ENCODE peak calls at places on chromosomes 13 and 19, in six cellular contexts. One of them, this sample, is unnamed.

GRCh38 chr13:112928958-112929777 is 39.8 kb upstream of the MCF2L start:
- DNase-seq in K562: no peak
- DNase-seq in heart left ventricle: no peak
- DNase-seq in ovary: no peak
- DNase-seq in GM12878: no peak
- DNase-seq in A549: no peak
- DNase-seq in this sample: no peak

GRCh38 chr13:109737606-109738005 is 48.8 kb downstream of the IRS2 start:
- DNase-seq in K562: no peak
- DNase-seq in heart left ventricle: no peak
- DNase-seq in ovary: no peak
- DNase-seq in A549: no peak
- DNase-seq in GM12878: no peak
- DNase-seq in this sample: no peak

GRCh38 chr13:42660367-42660965 is 86.5 kb downstream of the TNFSF11 start:
- DNase-seq in GM12878: no peak
- DNase-seq in heart left ventricle: no peak
- DNase-seq in ovary: no peak
- DNase-seq in K562: no peak
- DNase-seq in A549: no peak
- DNase-seq in this sample: no peak

GRCh38 chr13:60654405-60654804 is 257.4 kb downstream of the TDRD3 start:
- DNase-seq in K562: no peak
- DNase-seq in GM12878: no peak
- DNase-seq in heart left ventricle: peak
- DNase-seq in ovary: no peak
- DNase-seq in A549: peak
- DNase-seq in this sample: no peak

GRCh38 chr19:48501961-48502719 is 9.5 kb downstream of the LMTK3 start:
- DNase-seq in ovary: no peak
- DNase-seq in A549: peak
- DNase-seq in GM12878: peak
- DNase-seq in heart left ventricle: no peak
- DNase-seq in K562: peak
- DNase-seq in this sample: no peak

GRCh38 chr19:29506619-29506911 is 19.2 kb upstream of the VSTM2B start:
- DNase-seq in ovary: no peak
- DNase-seq in GM12878: no peak
- DNase-seq in heart left ventricle: no peak
- DNase-seq in K562: no peak
- DNase-seq in A549: no peak
- DNase-seq in this sample: no peak

GRCh38 chr13:19952850-19953249 is 5.7 kb upstream of the ZMYM2 start:
- DNase-seq in ovary: no peak
- DNase-seq in heart left ventricle: no peak
- DNase-seq in GM12878: no peak
- DNase-seq in A549: no peak
- DNase-seq in K562: no peak
- DNase-seq in this sample: peak

GRCh38 chr13:38900188-38900587 is 90.4 kb downstream of the STOML3 start:
- DNase-seq in GM12878: no peak
- DNase-seq in heart left ventricle: no peak
- DNase-seq in ovary: no peak
- DNase-seq in K562: no peak
- DNase-seq in A549: no peak
- DNase-seq in this sample: no peak

GRCh38 chr13:35979378-35979911 is 151.7 kb downstream of the DCLK1 start:
- DNase-seq in ovary: peak
- DNase-seq in heart left ventricle: peak
- DNase-seq in GM12878: no peak
- DNase-seq in A549: no peak
- DNase-seq in K562: no peak
- DNase-seq in this sample: no peak

GRCh38 chr13:92260363-92260762 is 861.9 kb downstream of the GPC5 start:
- DNase-seq in K562: no peak
- DNase-seq in GM12878: no peak
- DNase-seq in A549: no peak
- DNase-seq in heart left ventricle: no peak
- DNase-seq in ovary: no peak
- DNase-seq in this sample: no peak

GRCh38 chr13:80475718-80476117 is 134.8 kb upstream of the SPRY2 start:
- DNase-seq in A549: no peak
- DNase-seq in GM12878: no peak
- DNase-seq in ovary: no peak
- DNase-seq in K562: no peak
- DNase-seq in heart left ventricle: no peak
- DNase-seq in this sample: no peak

GRCh38 chr13:44989941-44990340 is 603 bp downstream of the GPALPP1 start:
- DNase-seq in A549: no peak
- DNase-seq in K562: no peak
- DNase-seq in ovary: no peak
- DNase-seq in GM12878: no peak
- DNase-seq in heart left ventricle: no peak
- DNase-seq in this sample: peak

DNA sequence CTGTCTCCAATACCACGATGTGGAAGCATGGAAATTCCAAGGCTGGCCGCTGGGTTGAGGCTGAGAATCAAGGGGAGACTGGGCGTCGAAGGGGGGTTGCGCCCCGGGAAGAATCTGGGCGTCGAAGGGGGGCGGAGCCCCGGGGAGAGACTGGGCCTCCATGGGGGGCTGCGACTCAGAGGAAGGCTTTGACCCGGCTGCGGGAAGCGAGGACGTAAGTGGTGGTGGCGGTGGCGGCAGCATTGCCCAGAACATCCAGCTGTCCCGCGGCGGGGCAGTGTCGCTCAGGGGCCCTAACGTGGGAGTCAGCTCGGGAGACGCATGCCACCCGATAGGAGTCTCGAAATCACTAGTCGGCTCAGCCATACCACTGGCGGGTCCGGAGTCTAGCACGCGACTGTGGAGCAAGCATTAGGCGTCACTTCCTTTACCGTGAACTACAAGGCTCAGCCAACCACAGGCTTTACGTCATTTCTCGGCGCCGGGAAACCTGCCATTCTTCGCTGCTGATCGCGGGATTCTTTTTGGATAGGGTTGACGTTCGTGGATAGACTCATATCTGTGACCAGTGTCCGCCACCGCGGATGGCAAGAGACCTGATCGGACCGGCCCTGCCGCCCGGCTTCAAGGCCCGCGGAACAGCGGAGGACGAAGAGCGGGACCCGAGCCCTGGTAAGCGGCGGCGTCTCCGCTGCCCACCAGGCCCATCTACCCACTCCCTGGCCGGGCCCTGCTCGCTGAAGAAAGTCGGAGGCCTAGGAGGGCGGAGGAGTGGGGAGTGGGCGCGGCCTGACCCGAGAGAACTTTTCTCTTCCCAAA is at the start of the genes GPALPP1 and NUFIP1:
- DNase-seq in K562: peak
- DNase-seq in GM12878: peak
- DNase-seq in heart left ventricle: peak
- DNase-seq in A549: peak
- DNase-seq in ovary: peak
- DNase-seq in this sample: peak
- TF ChIP-seq POLR2A in K562: peak
- TF ChIP-seq POLR2A in GM12878: peak
- TF ChIP-seq POLR2A in heart left ventricle: peak
- TF ChIP-seq POLR2A in A549: peak
- TF ChIP-seq POLR2A in ovary: peak
- TF ChIP-seq POLR2A in this sample: peak

GRCh38 chr19:7098701-7099596 is 29.4 kb downstream of the ZNF557 start:
- DNase-seq in K562: peak
- DNase-seq in heart left ventricle: peak
- DNase-seq in ovary: peak
- DNase-seq in GM12878: peak
- DNase-seq in A549: peak
- DNase-seq in this sample: peak
- TF ChIP-seq POLR2A in K562: peak
- TF ChIP-seq POLR2A in heart left ventricle: peak
- TF ChIP-seq POLR2A in ovary: peak
- TF ChIP-seq POLR2A in GM12878: peak
- TF ChIP-seq POLR2A in A549: peak
- TF ChIP-seq POLR2A in this sample: peak

DNA sequence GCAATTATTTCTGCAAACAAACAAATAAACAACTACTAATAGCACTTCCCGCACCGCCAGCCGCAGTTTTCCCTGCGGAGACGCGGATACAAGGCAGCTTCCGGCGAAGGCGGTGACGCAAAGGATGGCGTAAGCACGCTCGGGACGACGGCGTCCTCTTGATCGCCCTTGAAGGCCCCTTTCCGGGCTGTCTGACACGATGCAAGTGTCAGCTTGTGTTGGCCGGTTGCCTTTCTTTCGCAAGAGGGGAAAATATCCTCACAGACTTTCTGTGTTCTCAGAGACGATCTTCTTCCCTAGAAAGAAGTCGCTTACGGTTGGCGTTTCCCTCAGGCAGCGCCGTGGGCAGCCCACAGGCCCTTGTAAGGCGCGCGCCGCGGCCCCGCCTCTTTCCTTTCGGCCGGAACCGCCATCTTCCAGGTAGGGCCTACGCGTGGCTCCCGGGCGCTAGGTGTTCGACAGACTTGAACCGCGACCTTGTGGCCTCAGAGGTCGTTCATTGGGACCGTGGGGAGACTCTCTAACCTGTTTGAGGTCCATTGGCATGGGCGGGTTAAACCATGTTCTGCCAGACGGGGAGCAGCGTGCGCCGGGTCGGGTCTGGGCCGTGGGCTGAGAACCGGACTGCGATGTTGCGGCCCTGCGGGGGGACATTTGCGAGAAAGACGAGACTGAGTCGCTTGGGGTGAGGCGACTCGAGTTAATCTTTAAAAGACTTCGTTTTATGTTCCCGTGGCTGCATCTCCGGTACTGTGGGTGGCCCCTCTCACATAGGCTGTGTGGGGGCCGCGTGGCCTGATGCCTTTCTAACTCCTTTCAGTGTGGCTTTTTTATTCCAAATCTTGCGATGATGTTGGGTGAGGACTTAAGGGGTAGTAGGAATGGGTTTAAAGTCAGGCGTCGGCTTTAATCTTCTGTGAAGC is at the start of gene RPL21:
- DNase-seq in ovary: peak
- DNase-seq in K562: peak
- DNase-seq in A549: peak
- DNase-seq in heart left ventricle: peak
- DNase-seq in GM12878: peak
- DNase-seq in this sample: peak
- TF ChIP-seq POLR2A in ovary: peak
- TF ChIP-seq POLR2A in K562: peak
- TF ChIP-seq POLR2A in A549: peak
- TF ChIP-seq POLR2A in heart left ventricle: peak
- TF ChIP-seq POLR2A in GM12878: peak
- TF ChIP-seq POLR2A in this sample: peak

GRCh38 chr13:41634407-41634806 is 177.1 kb downstream of the RGCC start:
- DNase-seq in K562: no peak
- DNase-seq in heart left ventricle: no peak
- DNase-seq in GM12878: no peak
- DNase-seq in ovary: no peak
- DNase-seq in A549: no peak
- DNase-seq in this sample: no peak

GRCh38 chr13:41643502-41643901 is 186.2 kb downstream of the RGCC start:
- DNase-seq in ovary: no peak
- DNase-seq in A549: no peak
- DNase-seq in GM12878: no peak
- DNase-seq in heart left ventricle: no peak
- DNase-seq in K562: no peak
- DNase-seq in this sample: no peak

GRCh38 chr13:41639955-41640780 is 182.8 kb downstream of the RGCC start:
- DNase-seq in K562: no peak
- DNase-seq in GM12878: no peak
- DNase-seq in ovary: no peak
- DNase-seq in heart left ventricle: no peak
- DNase-seq in A549: peak
- DNase-seq in this sample: no peak

GRCh38 chr13:41637578-41637977 is 180.2 kb downstream of the RGCC start:
- DNase-seq in GM12878: no peak
- DNase-seq in A549: no peak
- DNase-seq in ovary: no peak
- DNase-seq in heart left ventricle: no peak
- DNase-seq in K562: no peak
- DNase-seq in this sample: no peak

DNA sequence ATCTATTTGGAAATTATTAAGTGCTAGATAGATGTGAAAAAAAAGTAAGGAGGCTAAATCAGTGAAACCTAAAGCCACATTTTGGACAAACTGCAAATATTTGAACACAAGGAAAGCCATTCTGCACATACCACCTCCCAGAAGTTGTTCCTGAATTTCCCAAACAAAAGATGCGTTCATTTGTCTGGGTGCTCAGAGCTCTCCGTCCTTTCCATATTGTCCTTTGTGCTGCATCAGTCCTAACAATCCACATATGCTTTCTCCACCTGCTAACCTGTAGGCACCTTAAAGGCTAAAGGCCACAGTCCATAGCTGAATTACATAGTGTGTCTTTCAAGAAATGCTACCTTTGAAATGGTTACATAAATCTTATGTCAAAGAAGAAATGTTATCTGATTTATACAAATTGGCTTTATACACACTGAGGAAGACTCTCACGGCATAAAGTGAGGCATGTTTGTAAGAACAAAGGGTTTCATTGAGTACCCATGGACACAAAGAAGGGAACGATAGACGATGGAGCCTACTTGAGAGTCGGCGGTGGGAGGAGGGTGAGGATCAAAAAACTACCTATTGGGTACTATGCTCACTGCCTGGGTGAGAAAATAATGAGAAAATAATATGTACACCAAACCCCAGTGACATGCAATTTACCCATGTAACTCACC is 182.0 kb downstream of the RGCC start:
- DNase-seq in GM12878: no peak
- DNase-seq in A549: no peak
- DNase-seq in ovary: no peak
- DNase-seq in K562: no peak
- DNase-seq in heart left ventricle: no peak
- DNase-seq in this sample: no peak
- TF ChIP-seq POLR2A in GM12878: no peak
- TF ChIP-seq POLR2A in A549: no peak
- TF ChIP-seq POLR2A in ovary: no peak
- TF ChIP-seq POLR2A in K562: no peak
- TF ChIP-seq POLR2A in heart left ventricle: no peak
- TF ChIP-seq POLR2A in this sample: no peak

DNA sequence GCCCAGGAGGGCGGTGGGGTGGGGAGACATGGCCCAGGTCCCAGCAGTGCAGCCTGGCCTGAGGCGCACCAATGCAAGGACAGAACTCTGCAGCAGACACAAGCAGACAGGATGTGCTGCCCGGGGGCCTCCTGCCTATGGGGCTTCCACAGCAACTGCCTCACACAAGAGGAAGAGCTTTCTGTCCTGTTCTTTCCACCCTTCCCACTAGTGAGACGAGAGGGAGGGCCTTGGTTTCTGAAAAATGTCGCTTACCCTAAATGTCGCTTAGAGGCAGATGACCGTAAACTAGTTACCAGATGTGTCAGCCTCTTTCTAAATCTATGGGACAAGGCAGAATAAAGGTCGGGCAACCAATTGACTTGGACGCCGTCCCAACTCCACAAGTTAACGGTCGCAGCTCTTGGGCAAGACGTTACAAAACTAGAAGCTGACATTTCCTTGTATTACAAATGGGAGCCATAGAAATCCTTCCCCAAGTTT is at the start of gene LAIR1:
- DNase-seq in heart left ventricle: peak
- DNase-seq in GM12878: no peak
- DNase-seq in A549: no peak
- DNase-seq in K562: no peak
- DNase-seq in ovary: no peak
- DNase-seq in this sample: no peak
- TF ChIP-seq POLR2A in heart left ventricle: no peak
- TF ChIP-seq POLR2A in GM12878: no peak
- TF ChIP-seq POLR2A in A549: no peak
- TF ChIP-seq POLR2A in K562: no peak
- TF ChIP-seq POLR2A in ovary: no peak
- TF ChIP-seq POLR2A in this sample: no peak

This sample was measured in erythroblast.